ENCODE peak calls at places on chromosomes 16 and 17, in nine cellular contexts. One of them, this sample, is unnamed.

GRCh38 chr16:5064915-5065314 is 841 bp downstream of the C16orf89 start:
- DNase-seq in glutamatergic neuron: no peak
- DNase-seq in D721Med: no peak
- DNase-seq in GM04504: no peak
- DNase-seq in left colon: peak
- DNase-seq in IMR-90: peak
- DNase-seq in HTR-8/SVneo: no peak
- DNase-seq in T-helper 17 cell: no peak
- DNase-seq in GM04503: no peak
- DNase-seq in this sample: no peak

GRCh38 chr17:58189436-58190146 is 2.9 kb upstream of the EPX start:
- DNase-seq in glutamatergic neuron: no peak
- DNase-seq in D721Med: no peak
- DNase-seq in GM04504: peak
- DNase-seq in left colon: no peak
- DNase-seq in IMR-90: peak
- DNase-seq in HTR-8/SVneo: peak
- DNase-seq in T-helper 17 cell: no peak
- DNase-seq in GM04503: peak
- DNase-seq in this sample: peak

GRCh38 chr17:44549736-44550135 is 7.5 kb upstream of the FZD2 start:
- DNase-seq in glutamatergic neuron: no peak
- DNase-seq in D721Med: no peak
- DNase-seq in GM04504: no peak
- DNase-seq in left colon: no peak
- DNase-seq in IMR-90: no peak
- DNase-seq in HTR-8/SVneo: no peak
- DNase-seq in T-helper 17 cell: no peak
- DNase-seq in GM04503: no peak
- DNase-seq in this sample: no peak

GRCh38 chr17:83076930-83077329 is 2.5 kb upstream of the METRNL start:
- DNase-seq in glutamatergic neuron: no peak
- DNase-seq in D721Med: no peak
- DNase-seq in GM04504: no peak
- DNase-seq in left colon: no peak
- DNase-seq in IMR-90: no peak
- DNase-seq in HTR-8/SVneo: no peak
- DNase-seq in T-helper 17 cell: no peak
- DNase-seq in GM04503: no peak
- DNase-seq in this sample: peak

GRCh38 chr16:70694088-70694487 is 8.2 kb upstream of the MTSS2 start:
- DNase-seq in glutamatergic neuron: no peak
- DNase-seq in D721Med: no peak
- DNase-seq in GM04504: peak
- DNase-seq in left colon: no peak
- DNase-seq in IMR-90: peak
- DNase-seq in HTR-8/SVneo: peak
- DNase-seq in T-helper 17 cell: no peak
- DNase-seq in GM04503: peak
- DNase-seq in this sample: peak

GRCh38 chr17:46851029-46851741 is at the start of gene WNT9B:
- DNase-seq in glutamatergic neuron: peak
- DNase-seq in D721Med: no peak
- DNase-seq in GM04504: no peak
- DNase-seq in left colon: peak
- DNase-seq in IMR-90: no peak
- DNase-seq in HTR-8/SVneo: peak
- DNase-seq in T-helper 17 cell: no peak
- DNase-seq in GM04503: no peak
- DNase-seq in this sample: peak

GRCh38 chr17:6422654-6423241 is 12.2 kb downstream of the AIPL1 start:
- DNase-seq in glutamatergic neuron: no peak
- DNase-seq in D721Med: no peak
- DNase-seq in GM04504: no peak
- DNase-seq in left colon: no peak
- DNase-seq in IMR-90: no peak
- DNase-seq in HTR-8/SVneo: no peak
- DNase-seq in T-helper 17 cell: no peak
- DNase-seq in GM04503: no peak
- DNase-seq in this sample: no peak

GRCh38 chr17:82103588-82104451 is 5.8 kb upstream of the FASN start:
- DNase-seq in glutamatergic neuron: no peak
- DNase-seq in D721Med: peak
- DNase-seq in GM04504: no peak
- DNase-seq in left colon: peak
- DNase-seq in IMR-90: no peak
- DNase-seq in HTR-8/SVneo: no peak
- DNase-seq in T-helper 17 cell: no peak
- DNase-seq in GM04503: no peak
- DNase-seq in this sample: no peak

GRCh38 chr16:708959-709358 is 3.4 kb upstream of the FBXL16 start:
- DNase-seq in glutamatergic neuron: no peak
- DNase-seq in D721Med: no peak
- DNase-seq in GM04504: no peak
- DNase-seq in left colon: no peak
- DNase-seq in IMR-90: no peak
- DNase-seq in HTR-8/SVneo: no peak
- DNase-seq in T-helper 17 cell: no peak
- DNase-seq in GM04503: no peak
- DNase-seq in this sample: no peak

GRCh38 chr17:78572277-78573205 is 4.7 kb downstream of the DNAH17 start:
- DNase-seq in glutamatergic neuron: no peak
- DNase-seq in D721Med: no peak
- DNase-seq in GM04504: no peak
- DNase-seq in left colon: no peak
- DNase-seq in IMR-90: no peak
- DNase-seq in HTR-8/SVneo: no peak
- DNase-seq in T-helper 17 cell: no peak
- DNase-seq in GM04503: no peak
- DNase-seq in this sample: no peak

GRCh38 chr17:50681260-50682200 is 26.2 kb downstream of the ANKRD40 start:
- DNase-seq in glutamatergic neuron: peak
- DNase-seq in D721Med: no peak
- DNase-seq in GM04504: peak
- DNase-seq in left colon: no peak
- DNase-seq in IMR-90: peak
- DNase-seq in HTR-8/SVneo: peak
- DNase-seq in T-helper 17 cell: no peak
- DNase-seq in GM04503: no peak
- DNase-seq in this sample: no peak

GRCh38 chr17:17191346-17191792 is 14.8 kb downstream of the PLD6 start:
- DNase-seq in glutamatergic neuron: no peak
- DNase-seq in D721Med: no peak
- DNase-seq in GM04504: peak
- DNase-seq in left colon: no peak
- DNase-seq in IMR-90: peak
- DNase-seq in HTR-8/SVneo: peak
- DNase-seq in T-helper 17 cell: no peak
- DNase-seq in GM04503: peak
- DNase-seq in this sample: no peak

GRCh38 chr16:1167276-1168107 is 14.6 kb downstream of the CACNA1H start:
- DNase-seq in glutamatergic neuron: peak
- DNase-seq in D721Med: peak
- DNase-seq in GM04504: no peak
- DNase-seq in left colon: no peak
- DNase-seq in IMR-90: no peak
- DNase-seq in HTR-8/SVneo: no peak
- DNase-seq in T-helper 17 cell: no peak
- DNase-seq in GM04503: no peak
- DNase-seq in this sample: no peak

GRCh38 chr17:76948301-76948700 is 80.1 kb downstream of the MGAT5B start:
- DNase-seq in glutamatergic neuron: no peak
- DNase-seq in D721Med: no peak
- DNase-seq in GM04504: no peak
- DNase-seq in left colon: no peak
- DNase-seq in IMR-90: no peak
- DNase-seq in HTR-8/SVneo: no peak
- DNase-seq in T-helper 17 cell: no peak
- DNase-seq in GM04503: no peak
- DNase-seq in this sample: no peak

GRCh38 chr17:82302991-82303943 is 14.1 kb downstream of the CD7 start:
- DNase-seq in glutamatergic neuron: peak
- DNase-seq in D721Med: no peak
- DNase-seq in GM04504: no peak
- DNase-seq in left colon: no peak
- DNase-seq in IMR-90: no peak
- DNase-seq in HTR-8/SVneo: no peak
- DNase-seq in T-helper 17 cell: no peak
- DNase-seq in GM04503: no peak
- DNase-seq in this sample: no peak

GRCh38 chr16:52929478-52929877 is 123.2 kb downstream of the CHD9NB start:
- DNase-seq in glutamatergic neuron: no peak
- DNase-seq in D721Med: no peak
- DNase-seq in GM04504: no peak
- DNase-seq in left colon: no peak
- DNase-seq in IMR-90: no peak
- DNase-seq in HTR-8/SVneo: no peak
- DNase-seq in T-helper 17 cell: no peak
- DNase-seq in GM04503: no peak
- DNase-seq in this sample: no peak

GRCh38 chr17:55496094-55496881 is 15.0 kb downstream of the SMIM36 start:
- DNase-seq in glutamatergic neuron: no peak
- DNase-seq in D721Med: no peak
- DNase-seq in GM04504: no peak
- DNase-seq in left colon: peak
- DNase-seq in IMR-90: peak
- DNase-seq in HTR-8/SVneo: peak
- DNase-seq in T-helper 17 cell: no peak
- DNase-seq in GM04503: no peak
- DNase-seq in this sample: no peak

GRCh38 chr17:29929006-29929543 is 953 bp downstream of the SSH2 start:
- DNase-seq in glutamatergic neuron: peak
- DNase-seq in D721Med: no peak
- DNase-seq in GM04504: no peak
- DNase-seq in left colon: peak
- DNase-seq in IMR-90: no peak
- DNase-seq in HTR-8/SVneo: no peak
- DNase-seq in T-helper 17 cell: no peak
- DNase-seq in GM04503: no peak
- DNase-seq in this sample: peak

GRCh38 chr16:55264949-55265348 is 59.1 kb upstream of the IRX6 start:
- DNase-seq in glutamatergic neuron: no peak
- DNase-seq in D721Med: no peak
- DNase-seq in GM04504: no peak
- DNase-seq in left colon: no peak
- DNase-seq in IMR-90: no peak
- DNase-seq in HTR-8/SVneo: no peak
- DNase-seq in T-helper 17 cell: no peak
- DNase-seq in GM04503: no peak
- DNase-seq in this sample: no peak

GRCh38 chr17:69222707-69223106 is 5.9 kb downstream of the ABCA10 start:
- DNase-seq in glutamatergic neuron: no peak
- DNase-seq in D721Med: no peak
- DNase-seq in GM04504: no peak
- DNase-seq in left colon: no peak
- DNase-seq in IMR-90: no peak
- DNase-seq in HTR-8/SVneo: no peak
- DNase-seq in T-helper 17 cell: no peak
- DNase-seq in GM04503: no peak
- DNase-seq in this sample: no peak

GRCh38 chr16:3089717-3090592 is 9.1 kb downstream of the ZSCAN10 start:
- DNase-seq in glutamatergic neuron: no peak
- DNase-seq in D721Med: no peak
- DNase-seq in GM04504: no peak
- DNase-seq in left colon: no peak
- DNase-seq in IMR-90: no peak
- DNase-seq in HTR-8/SVneo: no peak
- DNase-seq in T-helper 17 cell: no peak
- DNase-seq in GM04503: no peak
- DNase-seq in this sample: no peak

GRCh38 chr17:56297142-56297541 is 143.9 kb downstream of the ANKFN1 start:
- DNase-seq in glutamatergic neuron: no peak
- DNase-seq in D721Med: no peak
- DNase-seq in GM04504: peak
- DNase-seq in left colon: no peak
- DNase-seq in IMR-90: peak
- DNase-seq in HTR-8/SVneo: no peak
- DNase-seq in T-helper 17 cell: no peak
- DNase-seq in GM04503: no peak
- DNase-seq in this sample: no peak

GRCh38 chr17:50062323-50063243 is 6.7 kb downstream of the ITGA3 start:
- DNase-seq in glutamatergic neuron: no peak
- DNase-seq in D721Med: no peak
- DNase-seq in GM04504: no peak
- DNase-seq in left colon: peak
- DNase-seq in IMR-90: peak
- DNase-seq in HTR-8/SVneo: peak
- DNase-seq in T-helper 17 cell: no peak
- DNase-seq in GM04503: no peak
- DNase-seq in this sample: peak

GRCh38 chr17:74497471-74497870 is 31.0 kb downstream of the CD300A start:
- DNase-seq in glutamatergic neuron: no peak
- DNase-seq in D721Med: no peak
- DNase-seq in GM04504: no peak
- DNase-seq in left colon: no peak
- DNase-seq in IMR-90: no peak
- DNase-seq in HTR-8/SVneo: no peak
- DNase-seq in T-helper 17 cell: no peak
- DNase-seq in GM04503: no peak
- DNase-seq in this sample: no peak

GRCh38 chr16:11403534-11403795 is 58.2 kb downstream of the RMI2 start:
- DNase-seq in glutamatergic neuron: peak
- DNase-seq in D721Med: no peak
- DNase-seq in GM04504: no peak
- DNase-seq in left colon: no peak
- DNase-seq in IMR-90: no peak
- DNase-seq in HTR-8/SVneo: no peak
- DNase-seq in T-helper 17 cell: no peak
- DNase-seq in GM04503: no peak
- DNase-seq in this sample: no peak

GRCh38 chr16:88595921-88596320 is 25.7 kb downstream of the ZC3H18 start:
- DNase-seq in glutamatergic neuron: no peak
- DNase-seq in D721Med: no peak
- DNase-seq in GM04504: no peak
- DNase-seq in left colon: no peak
- DNase-seq in IMR-90: no peak
- DNase-seq in HTR-8/SVneo: no peak
- DNase-seq in T-helper 17 cell: no peak
- DNase-seq in GM04503: no peak
- DNase-seq in this sample: no peak

GRCh38 chr17:1413281-1413791 is 13.3 kb upstream of the YWHAE start:
- DNase-seq in glutamatergic neuron: no peak
- DNase-seq in D721Med: no peak
- DNase-seq in GM04504: peak
- DNase-seq in left colon: peak
- DNase-seq in IMR-90: peak
- DNase-seq in HTR-8/SVneo: peak
- DNase-seq in T-helper 17 cell: no peak
- DNase-seq in GM04503: peak
- DNase-seq in this sample: peak

GRCh38 chr16:22659933-22660332 is 149.2 kb downstream of the NPIPB5 start:
- DNase-seq in glutamatergic neuron: no peak
- DNase-seq in D721Med: no peak
- DNase-seq in GM04504: no peak
- DNase-seq in left colon: no peak
- DNase-seq in IMR-90: no peak
- DNase-seq in HTR-8/SVneo: no peak
- DNase-seq in T-helper 17 cell: no peak
- DNase-seq in GM04503: no peak
- DNase-seq in this sample: no peak

This sample was measured in LoVo.